ENCODE peak calls at places on chromosomes 12 and 14, in seven cellular contexts. Q is SHP77 treated with DMSO at 0.1 percent for 48 hours; R is H9; U is stimulated activated CD4-positive, alpha-beta T cell treated with anti-CD3 and anti-CD28 coated beads, Interleukin-2, amount 100 ng/mL, for 48 hours; S is brain microvascular endothelial cell; M is WTC11; C is right cardiac atrium. Z is an unnamed sample.

GRCh38 chr14:75917322-75918251 is 64.2 kb downstream of the TGFB3 start:
- DNase-seq in R (peak), C (no peak), U (no peak), M (no peak), Q (no peak), S (no peak), Z (no peak)

GRCh38 chr12:132176920-132177551 is 32.8 kb downstream of the NOC4L start:
- DNase-seq in R (no peak), S (no peak), M (no peak), Q (no peak), C (peak), U (no peak), Z (no peak)

GRCh38 chr14:50658203-50658602 is 9.9 kb downstream of the SAV1 start:
- DNase-seq in U (no peak), R (no peak), M (no peak), C (peak), Q (no peak), S (peak), Z (no peak)

GRCh38 chr14:90784621-90785270 is 31.5 kb downstream of the TTC7B start:
- DNase-seq in Q (no peak), S (no peak), U (no peak), C (no peak), M (no peak), R (no peak), Z (no peak)

GRCh38 chr12:104669851-104670337 is 213.1 kb downstream of the CHST11 start:
- DNase-seq in S (no peak), C (peak), Q (peak), M (no peak), R (no peak), U (no peak), Z (peak)

GRCh38 chr14:105161314-105161713 is 7.3 kb downstream of the JAG2 start:
- DNase-seq in Q (no peak), U (no peak), S (no peak), M (no peak), C (no peak), R (no peak), Z (no peak)

GRCh38 chr12:69123909-69124638 is 115.3 kb upstream of the CPSF6 start:
- DNase-seq in Q (no peak), M (no peak), R (no peak), S (no peak), U (no peak), C (no peak), Z (no peak)

GRCh38 chr14:24141030-24141880 is at the start of gene EMC9:
- DNase-seq in Q (peak), U (peak), S (peak), R (peak), M (peak), C (peak), Z (peak)

GRCh38 chr12:70692681-70693288 is 55.6 kb upstream of the PTPRB start:
- DNase-seq in Q (no peak), U (no peak), S (peak), M (no peak), C (no peak), R (no peak), Z (peak)

Z was measured in Kasumi-1.